ENCODE peak calls at places on chromosome 3, in five cellular contexts. K is activated T-cell treated with anti-CD3 and anti-CD28 coated beads, Interleukin-2, amount 50 U/mL, for 1 hour; O is IMR-90; N is GM13976; A is GM23248. Y is an unnamed sample.
A peak's percentile ranks its signal among the peaks of the same experiment; 100 is the strongest.

GRCh38 chr3:64340636-64341240 is 115.5 kb upstream of the PRICKLE2 start:
- DNase-seq in K (no peak), O (peak; percentile 93), N (no peak), A (peak; percentile 91), Y (no peak)

GRCh38 chr3:194265505-194265892 is 85.6 kb downstream of the CPN2 start:
- DNase-seq in K (no peak), O (peak; percentile 93), N (no peak), A (peak; percentile 90), Y (peak; percentile 92)

GRCh38 chr3:156818890-156819289 is 7.3 kb upstream of the LEKR1 start:
- DNase-seq in K (no peak), O (peak; percentile 74), N (no peak), A (peak; percentile 88), Y (no peak)

GRCh38 chr3:115148142-115148790 is 1.2 kb upstream of the ZBTB20 start:
- DNase-seq in K (no peak), O (peak; percentile 4), N (no peak), A (peak; percentile 57), Y (no peak)

GRCh38 chr3:113228969-113229368 is 17.6 kb downstream of the BOC start:
- DNase-seq in K (no peak), O (no peak), N (no peak), A (no peak), Y (no peak)

GRCh38 chr3:23162939-23163338 is 40.2 kb upstream of the UBE2E2 start:
- DNase-seq in K (no peak), O (no peak), N (peak; percentile 26), A (no peak), Y (no peak)

GRCh38 chr3:100205161-100205560 is 55.6 kb upstream of the TBC1D23 start:
- DNase-seq in K (no peak), O (peak; percentile 31), N (no peak), A (no peak), Y (no peak)

GRCh38 chr3:38006031-38006430 is 15.4 kb downstream of the VILL start:
- DNase-seq in K (no peak), O (no peak), N (no peak), A (no peak), Y (no peak)

GRCh38 chr3:104388624-104389023 is 978.1 kb upstream of the ALCAM start:
- DNase-seq in K (no peak), O (peak; percentile 19), N (no peak), A (no peak), Y (no peak)

GRCh38 chr3:182078314-182078713 is 366.6 kb downstream of the SOX2 start:
- DNase-seq in K (no peak), O (no peak), N (no peak), A (no peak), Y (no peak)

GRCh38 chr3:30408105-30408557 is 198.3 kb upstream of the TGFBR2 start:
- DNase-seq in K (no peak), O (peak; percentile 61), N (no peak), A (no peak), Y (no peak)

GRCh38 chr3:189303584-189303983 is 131.8 kb downstream of the TPRG1 start:
- DNase-seq in K (no peak), O (no peak), N (no peak), A (no peak), Y (no peak)

GRCh38 chr3:187744169-187745151 is 808 bp downstream of the BCL6 start:
- DNase-seq in K (peak; percentile 68), O (peak; percentile 49), N (no peak), A (peak; percentile 69), Y (peak; percentile 68)

GRCh38 chr3:139676634-139677197 is 1.1 kb downstream of the NMNAT3 start:
- DNase-seq in K (no peak), O (no peak), N (no peak), A (no peak), Y (no peak)

GRCh38 chr3:45182915-45183881 is 37.0 kb upstream of the CDCP1 start:
- DNase-seq in K (no peak), O (peak; percentile 54), N (no peak), A (peak; percentile 75), Y (no peak)

GRCh38 chr3:126482503-126483255 is 7.0 kb upstream of the ZXDC start:
- DNase-seq in K (no peak), O (no peak), N (no peak), A (no peak), Y (no peak)